ENCODE peak calls at places on chromosome X, in six cellular contexts. E is fibroblast of mammary gland, W is heart left ventricle, I is lower lobe of right lung, H is choroid plexus epithelial cell, P is PC-3. O is an unnamed sample.

GRCh38 chrX:73765776-73766465 is 202.9 kb downstream of the CHIC1 start:
- DNase-seq in E (no peak), W (no peak), I (no peak), H (no peak), P (no peak), O (no peak)

GRCh38 chrX:39772057-39772832 is 325.5 kb downstream of the BCOR start:
- DNase-seq in E (no peak), W (no peak), I (peak; percentile 47), H (peak; percentile 62), P (peak; percentile 75), O (no peak)

GRCh38 chrX:2789569-2789968 is 37.7 kb downstream of the XG start:
- DNase-seq in E (no peak), W (no peak), I (no peak), H (no peak), P (no peak), O (no peak)

GRCh38 chrX:38796926-38797325 is 4.3 kb upstream of the MID1IP1 start:
- DNase-seq in E (peak; percentile 68), W (no peak), I (no peak), H (peak; percentile 57), P (no peak), O (no peak)

GRCh38 chrX:151776113-151776790 is 41.7 kb downstream of the CNGA2 start:
- DNase-seq in E (peak; percentile 66), W (no peak), I (no peak), H (no peak), P (no peak), O (no peak)

GRCh38 chrX:9788908-9789307 is 2.7 kb downstream of the SHROOM2 start:
- DNase-seq in E (no peak), W (no peak), I (no peak), H (peak; percentile 37), P (peak; percentile 81), O (no peak)

GRCh38 chrX:119145241-119145653 is 17.6 kb upstream of the KIAA1210 start:
- DNase-seq in E (peak; percentile 37), W (no peak), I (no peak), H (peak; percentile 26), P (peak; percentile 62), O (no peak)

GRCh38 chrX:105331244-105331643 is 110.8 kb upstream of the TEX13A start:
- DNase-seq in E (peak; percentile 75), W (no peak), I (no peak), H (peak; percentile 79), P (peak; percentile 85), O (no peak)

GRCh38 chrX:123563167-123563566 is 169.7 kb downstream of the THOC2 start:
- DNase-seq in E (no peak), W (no peak), I (no peak), H (no peak), P (no peak), O (no peak)

GRCh38 chrX:71911023-71911730 is 532 bp downstream of the NHSL2 start:
- DNase-seq in E (no peak), W (no peak), I (no peak), H (no peak), P (no peak), O (no peak)

GRCh38 chrX:141341341-141341740 is 99.0 kb upstream of the SPANXC start:
- DNase-seq in E (peak; percentile 78), W (no peak), I (no peak), H (peak; percentile 70), P (peak; percentile 87), O (no peak)

GRCh38 chrX:8721536-8721935 is 10.4 kb downstream of the ANOS1 start:
- DNase-seq in E (no peak), W (no peak), I (no peak), H (no peak), P (no peak), O (no peak)

GRCh38 chrX:112545051-112545450 is 134.7 kb downstream of the LHFPL1 start:
- DNase-seq in E (no peak), W (no peak), I (no peak), H (no peak), P (no peak), O (no peak)

GRCh38 chrX:66021758-66022741 is 17.8 kb downstream of the VSIG4 start:
- DNase-seq in E (no peak), W (no peak), I (no peak), H (no peak), P (no peak), O (no peak)

GRCh38 chrX:69285881-69286545 is 120.8 kb upstream of the PJA1 start:
- DNase-seq in E (peak; percentile 25), W (peak; percentile 73), I (peak; percentile 64), H (peak; percentile 21), P (peak; percentile 57), O (peak; percentile 42)

GRCh38 chrX:97326456-97326855 is 442.7 kb downstream of the RPA4 start:
- DNase-seq in E (no peak), W (no peak), I (no peak), H (no peak), P (no peak), O (no peak)

GRCh38 chrX:48492293-48492910 is 16.4 kb upstream of the PORCN start:
- DNase-seq in E (peak; percentile 75), W (no peak), I (no peak), H (peak; percentile 53), P (peak; percentile 40), O (no peak)

GRCh38 chrX:30190426-30190825 is 24.9 kb upstream of the MAGEB2 start:
- DNase-seq in E (no peak), W (no peak), I (no peak), H (no peak), P (no peak), O (no peak)

GRCh38 chrX:30196322-30196721 is 19.0 kb upstream of the MAGEB2 start:
- DNase-seq in E (no peak), W (no peak), I (no peak), H (peak; percentile 33), P (peak; percentile 38), O (no peak)
- TF ChIP-seq CTCF in E (no peak), W (no peak), I (no peak), H (peak; percentile 36), P (peak; percentile 50), O (no peak)

DNA sequence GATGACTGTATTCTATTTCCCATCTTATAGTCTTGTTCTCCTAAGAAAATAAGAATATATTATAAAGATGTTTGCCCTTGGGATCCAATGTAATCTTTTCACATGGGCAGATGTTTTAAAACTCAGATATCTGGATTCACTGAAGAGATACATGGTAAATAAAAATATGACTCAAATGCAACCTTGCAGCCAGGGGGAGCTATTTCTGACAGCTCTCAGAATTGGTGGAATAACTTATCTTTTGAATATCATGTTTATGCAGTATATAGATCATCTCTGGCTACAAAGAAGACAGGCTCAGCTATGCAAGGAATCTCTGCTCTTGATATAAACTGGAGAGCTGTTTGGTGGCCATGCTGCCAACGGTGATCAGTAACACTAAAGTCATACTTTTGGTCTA is 274.7 kb downstream of the GLUD2 start:
- DNase-seq in E (peak; percentile 7), W (no peak), I (no peak), H (peak; percentile 21), P (peak; percentile 46), O (no peak)
- TF ChIP-seq CTCF in E (peak; percentile 25), W (no peak), I (no peak), H (peak; percentile 42), P (peak; percentile 66), O (no peak)

GRCh38 chrX:114338870-114339269 is 245.0 kb upstream of the HTR2C start:
- DNase-seq in E (peak; percentile 0), W (no peak), I (no peak), H (no peak), P (no peak), O (no peak)
- TF ChIP-seq CTCF in E (no peak), W (no peak), I (no peak), H (no peak), P (no peak), O (no peak)

DNA sequence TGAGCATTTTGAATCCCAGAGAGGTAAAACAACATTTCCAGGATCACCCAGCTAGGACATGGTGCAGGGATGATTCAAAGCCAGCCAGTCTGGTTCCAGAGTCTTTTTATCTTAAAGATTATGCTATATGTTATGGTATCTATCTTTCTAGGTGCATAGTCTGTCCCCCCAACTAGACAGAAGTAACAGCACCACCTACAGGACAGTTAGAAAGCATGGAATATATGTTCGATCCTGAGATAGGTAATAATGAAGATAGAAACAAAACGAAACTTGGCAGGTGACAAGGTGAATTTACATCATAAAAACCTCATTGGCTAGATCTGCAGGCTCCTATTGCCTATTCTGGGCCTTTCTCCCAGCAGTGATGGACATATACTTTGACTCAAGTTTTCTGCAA is 723.2 kb downstream of the SMARCA1 start:
- DNase-seq in E (no peak), W (no peak), I (no peak), H (peak; percentile 3), P (no peak), O (no peak)
- TF ChIP-seq CTCF in E (no peak), W (no peak), I (no peak), H (no peak), P (peak; percentile 41), O (no peak)